ENCODE peak calls at places on chromosomes 6 and 20, in four cellular contexts. S is pancreas, P is left ventricle myocardium inferior, I is IMR-90. Q is an unnamed sample.

GRCh38 chr6:21873562-21873961 is 280.0 kb downstream of the SOX4 start:
- DNase-seq in P (no peak), I (peak), S (no peak), Q (no peak)

GRCh38 chr6:23559587-23560343 is 566.2 kb upstream of the NRSN1 start:
- DNase-seq in P (no peak), I (no peak), S (no peak), Q (no peak)

GRCh38 chr6:27472182-27472616 is 706 bp downstream of the ZNF184 start:
- DNase-seq in P (peak), S (no peak), I (peak), Q (no peak)

GRCh38 chr6:118893095-118893881 is 664 bp upstream of the ASF1A start:
- DNase-seq in P (no peak), S (peak), I (peak), Q (no peak)

GRCh38 chr6:43242908-43243648 is at the start of gene TTBK1:
- DNase-seq in I (no peak), P (no peak), S (no peak), Q (no peak)

GRCh38 chr6:31763617-31763940 is 1.1 kb downstream of the SAPCD1 start:
- DNase-seq in I (peak), P (no peak), S (no peak), Q (no peak)

GRCh38 chr20:38805958-38806854 is 709 bp downstream of the PPP1R16B start:
- DNase-seq in S (no peak), P (peak), I (no peak), Q (peak)

GRCh38 chr6:39362487-39362865 is 40.0 kb upstream of the KCNK16 start:
- DNase-seq in I (no peak), P (no peak), S (no peak), Q (no peak)

GRCh38 chr20:22905667-22906066 is 129.4 kb upstream of the SSTR4 start:
- DNase-seq in I (no peak), P (peak), S (no peak), Q (no peak)

GRCh38 chr6:142945446-142946180 is 637 bp upstream of the HIVEP2 start:
- DNase-seq in I (no peak), S (no peak), P (no peak), Q (peak)

GRCh38 chr20:58547527-58548475 is 32.6 kb upstream of the APCDD1L start:
- DNase-seq in P (no peak), I (peak), S (no peak), Q (no peak)

GRCh38 chr6:144607998-144608736 is 323.0 kb downstream of the UTRN start:
- DNase-seq in S (no peak), I (no peak), P (no peak), Q (no peak)
- H3K27ac ChIP-seq in S (no peak), I (no peak), P (no peak), Q (no peak)

GRCh38 chr20:5077761-5078387 is 41.9 kb downstream of the PCNA start:
- DNase-seq in S (no peak), P (no peak), I (no peak), Q (no peak)
- H3K4me3 ChIP-seq in S (no peak), P (peak), I (peak), Q (peak)

GRCh38 chr20:52975024-52975732 is 3.0 kb downstream of the TSHZ2 start:
- DNase-seq in I (no peak), S (no peak), P (no peak), Q (no peak)

GRCh38 chr20:52974155-52974554 is 2.0 kb downstream of the TSHZ2 start:
- DNase-seq in S (no peak), P (no peak), I (no peak), Q (no peak)

GRCh38 chr20:52972190-52972937 is at the start of gene TSHZ2:
- DNase-seq in P (peak), I (peak), S (peak), Q (no peak)

GRCh38 chr20:52971498-52972189 is 514 bp upstream of the TSHZ2 start:
- DNase-seq in P (no peak), S (peak), I (no peak), Q (no peak)

GRCh38 chr20:52972965-52973819 is 1.0 kb downstream of the TSHZ2 start:
- DNase-seq in P (peak), I (no peak), S (peak), Q (no peak)
- H3K27ac ChIP-seq in P (peak), I (no peak), S (peak), Q (peak)

DNA sequence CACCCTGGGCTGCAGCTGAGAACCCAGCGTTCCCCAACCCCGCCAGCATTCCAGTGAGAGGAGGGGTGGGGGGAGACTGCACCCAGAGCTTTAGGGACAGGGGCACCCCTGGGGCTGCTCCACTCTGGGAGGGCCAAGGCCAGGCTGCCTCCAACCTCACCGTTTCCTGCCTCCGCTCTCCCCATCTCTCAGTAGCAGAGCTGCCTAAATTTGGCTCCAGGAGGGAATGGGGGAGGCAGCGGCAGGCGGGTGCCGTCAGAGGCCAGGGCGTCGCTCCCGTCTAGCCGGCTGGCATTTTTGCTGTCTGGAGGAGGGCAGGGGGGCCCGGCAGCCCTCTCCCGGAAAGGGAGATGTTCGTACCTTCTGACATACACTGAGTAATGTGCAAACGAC is 46.6 kb downstream of the NOL4L start:
- DNase-seq in P (no peak), S (no peak), I (no peak), Q (no peak)
- H3K4me3 ChIP-seq in P (no peak), S (no peak), I (no peak), Q (no peak)

GRCh38 chr20:37201827-37202162 is 22.4 kb upstream of the MROH8 start:
- DNase-seq in S (no peak), I (no peak), P (no peak), Q (no peak)
- H3K27ac ChIP-seq in S (no peak), I (peak), P (no peak), Q (peak)

GRCh38 chr6:127102859-127103258 is 15.6 kb upstream of the RSPO3 start:
- DNase-seq in I (no peak), S (no peak), P (no peak), Q (no peak)

GRCh38 chr6:127102299-127102698 is 16.2 kb upstream of the RSPO3 start:
- DNase-seq in P (no peak), S (no peak), I (peak), Q (no peak)

GRCh38 chr6:127096167-127096566 is 22.3 kb upstream of the RSPO3 start:
- DNase-seq in S (no peak), I (no peak), P (no peak), Q (no peak)

GRCh38 chr6:127103482-127103881 is 15.0 kb upstream of the RSPO3 start:
- DNase-seq in S (no peak), I (peak), P (no peak), Q (no peak)

GRCh38 chr6:127100510-127101140 is 17.8 kb upstream of the RSPO3 start:
- DNase-seq in I (peak), P (no peak), S (no peak), Q (no peak)
- H3K4me3 ChIP-seq in I (no peak), P (no peak), S (no peak), Q (no peak)

GRCh38 chr6:33414592-33415271 is 3.2 kb downstream of the CUTA start:
- DNase-seq in S (no peak), I (no peak), P (no peak), Q (no peak)
- H3K27ac ChIP-seq in S (no peak), I (no peak), P (no peak), Q (no peak)

DNA sequence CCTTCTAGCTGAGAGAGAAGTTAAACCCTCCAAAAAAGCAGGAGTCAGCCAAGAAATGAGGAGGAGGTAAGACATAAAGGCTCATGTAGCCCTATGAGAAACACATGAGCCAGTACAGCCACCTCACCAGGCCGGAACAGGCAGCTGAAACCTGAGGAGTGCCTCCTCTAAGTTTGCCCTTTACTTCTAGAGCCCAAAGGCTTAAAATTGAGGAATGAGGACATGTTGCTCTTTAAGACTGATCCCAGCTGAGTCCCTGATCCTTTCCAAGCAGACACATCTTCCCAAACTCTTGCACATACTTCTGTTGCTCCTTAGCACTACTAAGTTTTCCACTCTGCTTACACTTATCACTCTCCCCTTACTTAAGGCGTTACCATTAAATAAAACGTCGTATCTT is 123.9 kb downstream of the OGFRL1 start:
- DNase-seq in S (no peak), I (peak), P (no peak), Q (no peak)
- H3K4me3 ChIP-seq in S (no peak), I (no peak), P (peak), Q (peak)